ENCODE peak calls at places on chromosomes 6 and 20, in seven cellular contexts. Q, F, L, J, W, Z and H are unnamed samples.

GRCh38 chr20:8209061-8209460 is 77.0 kb downstream of the PLCB1 start:
- DNase-seq in Q (no peak), F (no peak), L (no peak), J (no peak), W (no peak), Z (no peak), H (no peak)

GRCh38 chr6:166032366-166033171 is 135.1 kb downstream of the TBXT start:
- DNase-seq in Q (no peak), F (peak), L (peak), J (peak), W (no peak), Z (no peak), H (no peak)

GRCh38 chr6:42038811-42039408 is 11.4 kb upstream of the TAF8 start:
- DNase-seq in Q (no peak), F (peak), L (no peak), J (no peak), W (no peak), Z (no peak), H (no peak)

GRCh38 chr6:108419934-108420609 is 125.2 kb downstream of the AFG1L start:
- DNase-seq in Q (no peak), F (no peak), L (no peak), J (no peak), W (no peak), Z (no peak), H (no peak)

GRCh38 chr20:16707674-16708073 is 22.2 kb upstream of the SNRPB2 start:
- DNase-seq in Q (no peak), F (no peak), L (no peak), J (no peak), W (no peak), Z (no peak), H (no peak)

GRCh38 chr6:1463751-1464397 is 74.5 kb downstream of the FOXF2 start:
- DNase-seq in Q (no peak), F (no peak), L (no peak), J (no peak), W (no peak), Z (no peak), H (no peak)

GRCh38 chr20:57460781-57461465 is 64.0 kb downstream of the CTCFL start:
- DNase-seq in Q (no peak), F (no peak), L (no peak), J (peak), W (no peak), Z (no peak), H (no peak)

GRCh38 chr6:113690255-113690956 is 166.7 kb upstream of the MARCKS start:
- DNase-seq in Q (no peak), F (peak), L (peak), J (no peak), W (no peak), Z (no peak), H (no peak)

GRCh38 chr6:136181191-136181833 is 68.8 kb downstream of the MTFR2 start:
- DNase-seq in Q (no peak), F (no peak), L (no peak), J (no peak), W (no peak), Z (no peak), H (no peak)

GRCh38 chr6:159086033-159086618 is 41.3 kb upstream of the TAGAP start:
- DNase-seq in Q (no peak), F (no peak), L (no peak), J (no peak), W (no peak), Z (no peak), H (peak)

GRCh38 chr6:2103644-2104523 is 141.5 kb downstream of the GMDS start:
- DNase-seq in Q (no peak), F (peak), L (peak), J (no peak), W (no peak), Z (no peak), H (no peak)

GRCh38 chr6:89956182-89956581 is 61.9 kb downstream of the GJA10 start:
- DNase-seq in Q (no peak), F (no peak), L (no peak), J (no peak), W (no peak), Z (no peak), H (no peak)

GRCh38 chr20:43387737-43388136 is 70.0 kb upstream of the SRSF6 start:
- DNase-seq in Q (no peak), F (no peak), L (no peak), J (no peak), W (no peak), Z (no peak), H (no peak)

GRCh38 chr20:52226370-52226769 is 34.8 kb upstream of the ZFP64 start:
- DNase-seq in Q (no peak), F (no peak), L (no peak), J (no peak), W (no peak), Z (no peak), H (no peak)

GRCh38 chr20:64103871-64104666 is 3.3 kb downstream of the NPBWR2 start:
- DNase-seq in Q (no peak), F (no peak), L (no peak), J (peak), W (no peak), Z (peak), H (no peak)

GRCh38 chr20:60253471-60253870 is 295.2 kb downstream of the CDH26 start:
- DNase-seq in Q (no peak), F (no peak), L (no peak), J (no peak), W (no peak), Z (no peak), H (peak)

GRCh38 chr6:53979468-53980067 is 131.7 kb upstream of the MLIP start:
- DNase-seq in Q (peak), F (peak), L (peak), J (no peak), W (no peak), Z (no peak), H (no peak)

GRCh38 chr6:53975966-53976610 is 135.2 kb upstream of the MLIP start:
- DNase-seq in Q (no peak), F (peak), L (no peak), J (no peak), W (no peak), Z (no peak), H (no peak)

GRCh38 chr6:53974941-53975340 is 136.3 kb upstream of the MLIP start:
- DNase-seq in Q (no peak), F (no peak), L (no peak), J (no peak), W (no peak), Z (no peak), H (no peak)
- TF ChIP-seq POLR2A in Q (no peak), F (no peak), L (no peak), J (no peak), W (no peak), Z (no peak), H (no peak)

DNA sequence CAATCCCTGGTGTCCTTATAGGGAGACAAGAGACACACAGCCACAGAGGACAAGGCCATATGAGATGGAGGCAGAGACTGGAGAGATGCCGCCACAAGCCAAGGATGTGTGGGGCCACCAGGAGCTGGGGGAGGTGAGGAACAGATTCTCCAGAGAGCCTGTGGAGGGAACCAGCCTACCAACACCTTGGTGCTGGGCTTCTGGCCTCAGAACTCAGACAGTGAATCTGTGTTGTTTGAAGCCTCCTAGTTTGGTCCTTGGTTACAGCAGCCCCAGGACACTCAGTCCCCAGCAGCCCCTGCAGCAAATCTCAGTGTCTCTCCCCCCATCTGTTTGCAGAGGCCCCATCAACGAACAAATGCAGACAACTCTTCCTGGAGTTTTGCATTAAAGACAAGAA is 73.2 kb upstream of the BHLHE23 start:
- DNase-seq in Q (no peak), F (no peak), L (no peak), J (no peak), W (no peak), Z (no peak), H (no peak)
- TF ChIP-seq POLR2A in Q (no peak), F (no peak), L (no peak), J (no peak), W (no peak), Z (no peak), H (no peak)

GRCh38 chr6:57109905-57110304 is 19.9 kb downstream of the ZNF451 start:
- DNase-seq in Q (no peak), F (peak), L (no peak), J (no peak), W (no peak), Z (no peak), H (no peak)

GRCh38 chr6:57108691-57109090 is 18.7 kb downstream of the ZNF451 start:
- DNase-seq in Q (peak), F (no peak), L (no peak), J (no peak), W (no peak), Z (no peak), H (no peak)

GRCh38 chr6:57102976-57103375 is 13.0 kb downstream of the ZNF451 start:
- DNase-seq in Q (no peak), F (peak), L (no peak), J (no peak), W (no peak), Z (no peak), H (no peak)

GRCh38 chr6:57106990-57107389 is 17.0 kb downstream of the ZNF451 start:
- DNase-seq in Q (no peak), F (no peak), L (no peak), J (no peak), W (no peak), Z (no peak), H (no peak)

GRCh38 chr6:57104350-57104749 is 14.4 kb downstream of the ZNF451 start:
- DNase-seq in Q (no peak), F (no peak), L (no peak), J (no peak), W (no peak), Z (no peak), H (no peak)
- TF ChIP-seq POLR2A in Q (no peak), F (no peak), L (no peak), J (no peak), W (no peak), Z (no peak), H (no peak)

DNA sequence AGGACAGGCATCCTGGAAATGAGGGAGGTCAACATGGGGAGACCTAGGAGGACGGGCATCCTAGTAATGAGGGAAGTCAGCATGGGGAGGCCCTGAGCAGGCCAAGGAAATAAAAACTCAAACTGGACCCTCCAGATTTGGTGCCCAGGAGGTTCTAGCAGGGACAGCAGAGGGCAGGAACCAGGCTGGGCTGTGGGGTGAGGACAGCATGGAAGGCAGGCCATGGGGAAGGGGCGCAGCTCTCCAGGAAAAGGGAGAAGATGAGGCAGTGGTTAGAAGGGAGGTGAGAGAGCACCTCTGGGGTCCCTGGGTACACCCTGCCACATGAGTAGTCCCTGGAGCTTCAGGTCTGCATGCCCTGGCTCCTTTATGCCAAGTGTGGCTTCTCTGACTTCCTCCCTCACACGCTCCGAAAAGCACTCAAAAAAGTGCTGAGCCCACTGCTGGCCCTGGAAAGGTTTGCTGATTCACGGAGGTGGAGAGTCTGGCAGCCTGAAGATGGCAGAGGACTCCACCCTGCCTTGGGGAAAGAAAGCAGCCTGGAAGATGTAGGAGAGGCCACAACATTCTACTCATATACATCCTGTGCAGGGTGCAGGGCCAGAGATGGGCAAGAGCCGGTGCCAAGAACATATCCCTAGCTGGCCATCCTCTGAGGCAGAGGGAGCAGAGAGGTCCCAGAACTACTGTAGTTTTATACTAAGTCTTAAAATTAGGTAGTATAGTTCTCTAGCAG is 154.9 kb downstream of the MRPL14 start:
- DNase-seq in Q (no peak), F (no peak), L (no peak), J (no peak), W (peak), Z (no peak), H (no peak)
- TF ChIP-seq POLR2A in Q (no peak), F (no peak), L (no peak), J (no peak), W (no peak), Z (no peak), H (no peak)

GRCh38 chr6:163577404-163577803 is 162.9 kb downstream of the QKI start:
- DNase-seq in Q (no peak), F (no peak), L (no peak), J (no peak), W (no peak), Z (no peak), H (no peak)

GRCh38 chr6:163579880-163580295 is 165.4 kb downstream of the QKI start:
- DNase-seq in Q (no peak), F (no peak), L (no peak), J (no peak), W (no peak), Z (no peak), H (no peak)

GRCh38 chr6:163583558-163583957 is 169.0 kb downstream of the QKI start:
- DNase-seq in Q (no peak), F (no peak), L (no peak), J (no peak), W (no peak), Z (no peak), H (no peak)

GRCh38 chr6:163580311-163581030 is 166.0 kb downstream of the QKI start:
- DNase-seq in Q (no peak), F (no peak), L (no peak), J (no peak), W (no peak), Z (no peak), H (no peak)

GRCh38 chr6:163579111-163579879 is 164.8 kb downstream of the QKI start:
- DNase-seq in Q (no peak), F (no peak), L (no peak), J (no peak), W (no peak), Z (no peak), H (no peak)
- TF ChIP-seq POLR2A in Q (peak), F (no peak), L (no peak), J (no peak), W (no peak), Z (no peak), H (no peak)

GRCh38 chr6:3336066-3336786 is 77.5 kb downstream of the PSMG4 start:
- DNase-seq in Q (no peak), F (no peak), L (no peak), J (no peak), W (no peak), Z (no peak), H (no peak)

GRCh38 chr6:3333263-3333662 is 74.5 kb downstream of the PSMG4 start:
- DNase-seq in Q (peak), F (no peak), L (no peak), J (no peak), W (no peak), Z (no peak), H (no peak)

GRCh38 chr6:3335169-3335568 is 76.4 kb downstream of the PSMG4 start:
- DNase-seq in Q (no peak), F (no peak), L (no peak), J (no peak), W (no peak), Z (no peak), H (no peak)

GRCh38 chr6:3336859-3337515 is 78.2 kb downstream of the PSMG4 start:
- DNase-seq in Q (no peak), F (no peak), L (no peak), J (no peak), W (peak), Z (no peak), H (no peak)

DNA sequence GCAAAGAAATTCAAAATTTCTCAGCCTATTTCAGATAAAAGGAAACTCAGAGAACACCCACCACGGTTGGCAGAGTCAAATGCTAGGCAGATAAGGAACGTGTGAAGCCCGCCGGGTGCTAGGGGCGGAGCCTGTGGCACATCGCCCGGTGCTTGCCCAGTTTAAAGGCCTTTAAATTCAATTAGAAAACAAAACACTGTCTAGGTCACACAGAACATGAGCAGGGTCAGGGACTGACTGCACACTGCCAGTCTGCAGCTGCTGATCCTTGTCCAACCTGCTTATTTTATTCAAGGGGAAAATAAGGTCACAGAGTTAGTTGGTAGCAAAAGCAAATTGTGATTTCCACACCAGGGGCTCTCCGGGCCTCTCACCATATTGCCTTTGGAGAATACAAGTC is 75.8 kb downstream of the PSMG4 start:
- DNase-seq in Q (no peak), F (no peak), L (no peak), J (no peak), W (peak), Z (peak), H (no peak)
- TF ChIP-seq POLR2A in Q (no peak), F (no peak), L (no peak), J (no peak), W (no peak), Z (no peak), H (no peak)

GRCh38 chr6:13275435-13275989 is 52.8 kb downstream of the TBC1D7 start:
- DNase-seq in Q (no peak), F (no peak), L (no peak), J (no peak), W (no peak), Z (no peak), H (no peak)
- TF ChIP-seq POLR2A in Q (no peak), F (no peak), L (no peak), J (no peak), W (no peak), Z (no peak), H (no peak)

DNA sequence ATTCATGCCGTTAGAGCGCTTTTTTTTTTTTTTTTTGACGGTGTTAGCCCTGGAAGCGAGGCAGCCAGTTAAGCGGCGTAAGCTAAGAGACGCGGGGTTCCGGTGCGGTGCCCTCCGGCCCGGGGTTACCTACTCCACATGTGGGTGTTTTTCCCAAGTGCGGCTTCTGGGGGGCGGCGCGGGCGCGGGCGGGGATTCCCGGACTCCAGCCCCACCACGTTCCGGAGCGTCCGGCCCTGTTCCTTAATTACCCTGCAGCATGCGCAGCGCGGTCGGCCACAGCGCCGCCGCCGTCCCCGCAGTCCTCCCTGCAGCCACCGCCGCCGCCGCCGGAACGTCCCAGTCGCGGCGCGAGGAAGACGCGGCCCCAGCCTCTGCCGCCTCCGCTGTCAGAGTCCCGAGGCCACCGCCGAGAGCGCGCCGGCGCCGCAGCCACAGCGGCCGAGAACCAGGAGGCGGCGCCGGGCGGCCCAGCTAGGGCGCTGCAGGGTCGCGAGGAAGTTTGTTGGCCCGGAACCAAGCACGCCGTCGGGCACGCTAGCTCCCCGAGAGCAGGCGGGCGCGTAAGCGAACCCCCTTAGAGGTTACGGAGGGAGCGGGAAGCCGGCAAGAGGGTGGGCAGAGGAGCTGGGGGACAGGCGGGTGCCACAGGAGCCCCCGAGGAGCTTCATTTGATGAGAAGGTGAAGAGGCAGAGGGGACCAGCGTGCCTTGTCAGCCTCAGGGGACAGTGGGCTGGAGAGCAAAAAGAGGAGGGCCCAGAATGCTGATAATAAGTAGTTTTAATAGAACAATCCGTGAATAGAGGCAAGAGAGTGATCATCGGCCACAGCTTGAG is 937 bp downstream of the COL19A1 start:
- DNase-seq in Q (peak), F (peak), L (peak), J (peak), W (peak), Z (peak), H (no peak)
- TF ChIP-seq POLR2A in Q (peak), F (no peak), L (no peak), J (no peak), W (no peak), Z (no peak), H (no peak)

GRCh38 chr6:156720739-156721714 is 56.2 kb upstream of the ARID1B start:
- DNase-seq in Q (no peak), F (peak), L (no peak), J (peak), W (peak), Z (no peak), H (no peak)

GRCh38 chr6:156717542-156717941 is 59.6 kb upstream of the ARID1B start:
- DNase-seq in Q (no peak), F (no peak), L (no peak), J (no peak), W (no peak), Z (no peak), H (no peak)

GRCh38 chr6:156719395-156719719 is 57.8 kb upstream of the ARID1B start:
- DNase-seq in Q (no peak), F (no peak), L (no peak), J (no peak), W (no peak), Z (no peak), H (no peak)

GRCh38 chr6:156718647-156719394 is 58.4 kb upstream of the ARID1B start:
- DNase-seq in Q (no peak), F (peak), L (peak), J (no peak), W (peak), Z (no peak), H (no peak)

GRCh38 chr6:156719720-156720563 is 57.2 kb upstream of the ARID1B start:
- DNase-seq in Q (peak), F (peak), L (peak), J (peak), W (peak), Z (peak), H (peak)
- TF ChIP-seq POLR2A in Q (peak), F (no peak), L (peak), J (no peak), W (no peak), Z (peak), H (peak)